ENCODE peak calls at places on chromosomes 5 and 9, in six cellular contexts. One of them, this sample, is unnamed.

GRCh38 chr5:134874831-134875655 is 872 bp downstream of the TXNDC15 start:
- DNase-seq in IMR-90: peak; percentile 88
- DNase-seq in H9: peak; percentile 27
- DNase-seq in trophoblast cell: peak; percentile 62
- DNase-seq in mesenchymal stem cell: peak; percentile 89
- DNase-seq in H1: no peak
- DNase-seq in this sample: no peak

GRCh38 chr5:54696931-54697330 is 179.4 kb downstream of the SNX18 start:
- DNase-seq in IMR-90: no peak
- DNase-seq in H9: no peak
- DNase-seq in trophoblast cell: no peak
- DNase-seq in mesenchymal stem cell: no peak
- DNase-seq in H1: no peak
- DNase-seq in this sample: no peak

GRCh38 chr5:53424691-53425597 is 55.5 kb upstream of the FST start:
- DNase-seq in IMR-90: no peak
- DNase-seq in H9: no peak
- DNase-seq in trophoblast cell: peak; percentile 60
- DNase-seq in mesenchymal stem cell: no peak
- DNase-seq in H1: no peak
- DNase-seq in this sample: no peak

GRCh38 chr9:92745236-92745790 is 19.3 kb downstream of the BICD2 start:
- DNase-seq in IMR-90: no peak
- DNase-seq in H9: no peak
- DNase-seq in trophoblast cell: no peak
- DNase-seq in mesenchymal stem cell: no peak
- DNase-seq in H1: no peak
- DNase-seq in this sample: no peak

GRCh38 chr5:59798862-59799667 is 94.5 kb downstream of the PDE4D start:
- DNase-seq in IMR-90: no peak
- DNase-seq in H9: no peak
- DNase-seq in trophoblast cell: no peak
- DNase-seq in mesenchymal stem cell: peak; percentile 62
- DNase-seq in H1: no peak
- DNase-seq in this sample: no peak

GRCh38 chr9:123425836-123426365 is 69.9 kb downstream of the CRB2 start:
- DNase-seq in IMR-90: no peak
- DNase-seq in H9: peak; percentile 22
- DNase-seq in trophoblast cell: no peak
- DNase-seq in mesenchymal stem cell: no peak
- DNase-seq in H1: no peak
- DNase-seq in this sample: no peak

GRCh38 chr9:131469369-131469768 is 33.3 kb upstream of the POMT1 start:
- DNase-seq in IMR-90: no peak
- DNase-seq in H9: no peak
- DNase-seq in trophoblast cell: no peak
- DNase-seq in mesenchymal stem cell: no peak
- DNase-seq in H1: no peak
- DNase-seq in this sample: no peak

GRCh38 chr5:67815455-67816391 is 399.8 kb upstream of the PIK3R1 start:
- DNase-seq in IMR-90: no peak
- DNase-seq in H9: no peak
- DNase-seq in trophoblast cell: peak; percentile 17
- DNase-seq in mesenchymal stem cell: no peak
- DNase-seq in H1: no peak
- DNase-seq in this sample: no peak

GRCh38 chr5:7043797-7044196 is 330.6 kb downstream of the TENT4A start:
- DNase-seq in IMR-90: no peak
- DNase-seq in H9: no peak
- DNase-seq in trophoblast cell: no peak
- DNase-seq in mesenchymal stem cell: no peak
- DNase-seq in H1: no peak
- DNase-seq in this sample: no peak

GRCh38 chr9:137733429-137733828 is 114.6 kb downstream of the EHMT1 start:
- DNase-seq in IMR-90: no peak
- DNase-seq in H9: no peak
- DNase-seq in trophoblast cell: no peak
- DNase-seq in mesenchymal stem cell: no peak
- DNase-seq in H1: no peak
- DNase-seq in this sample: no peak

GRCh38 chr9:137728444-137729311 is 109.9 kb downstream of the EHMT1 start:
- DNase-seq in IMR-90: peak; percentile 19
- DNase-seq in H9: no peak
- DNase-seq in trophoblast cell: peak; percentile 84
- DNase-seq in mesenchymal stem cell: no peak
- DNase-seq in H1: no peak
- DNase-seq in this sample: no peak

GRCh38 chr9:137731216-137731946 is 112.6 kb downstream of the EHMT1 start:
- DNase-seq in IMR-90: no peak
- DNase-seq in H9: no peak
- DNase-seq in trophoblast cell: no peak
- DNase-seq in mesenchymal stem cell: no peak
- DNase-seq in H1: no peak
- DNase-seq in this sample: no peak

GRCh38 chr9:137734181-137734580 is 115.4 kb downstream of the EHMT1 start:
- DNase-seq in IMR-90: no peak
- DNase-seq in H9: no peak
- DNase-seq in trophoblast cell: no peak
- DNase-seq in mesenchymal stem cell: no peak
- DNase-seq in H1: no peak
- DNase-seq in this sample: no peak

DNA sequence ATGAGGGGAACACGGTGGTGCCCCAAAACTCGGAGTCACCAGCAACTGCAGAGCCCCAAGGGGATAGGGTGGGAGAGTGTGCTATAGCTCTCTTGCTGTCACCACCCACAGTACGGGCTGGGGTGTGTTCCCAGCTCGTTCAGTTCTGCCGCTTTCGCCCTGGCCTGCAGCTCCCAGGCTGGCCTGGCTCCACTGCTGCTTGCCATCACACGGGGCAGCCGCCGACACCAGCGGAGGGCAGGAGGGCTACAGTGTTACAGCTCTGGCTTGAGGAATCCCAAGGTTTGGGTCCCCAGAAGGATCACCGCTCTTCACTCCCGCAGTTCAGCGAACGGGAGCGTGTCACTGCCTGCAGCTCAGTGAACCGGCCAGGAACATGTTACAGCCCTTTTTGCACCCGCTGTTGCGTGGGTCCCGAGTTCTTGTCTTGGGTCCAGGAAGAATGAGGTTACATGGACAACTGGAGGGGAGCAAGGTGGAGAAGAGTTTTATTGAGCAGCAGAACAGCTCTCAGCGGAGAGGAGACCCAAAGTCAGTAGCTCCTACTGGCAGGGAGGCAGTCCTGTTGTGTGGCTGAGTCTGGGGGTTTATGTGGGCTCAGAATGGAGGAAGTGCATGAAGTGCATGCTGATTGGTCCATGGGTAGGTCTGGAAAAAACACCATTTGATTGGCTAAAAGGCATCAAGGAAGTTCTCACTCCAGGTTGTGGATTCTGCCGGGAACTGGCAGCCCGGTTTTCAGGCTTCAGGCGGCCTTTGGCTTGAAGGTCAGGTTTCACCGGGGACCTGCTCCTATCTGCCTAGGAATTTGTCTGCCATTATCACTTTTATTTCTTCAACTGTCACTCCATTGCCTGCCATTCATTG is 113.4 kb downstream of the EHMT1 start:
- DNase-seq in IMR-90: no peak
- DNase-seq in H9: peak; percentile 59
- DNase-seq in trophoblast cell: no peak
- DNase-seq in mesenchymal stem cell: no peak
- DNase-seq in H1: no peak
- DNase-seq in this sample: no peak
- H4K91ac ChIP-seq in IMR-90: no peak overlapping the region
- H4K91ac ChIP-seq in H9: no peak overlapping the region
- H4K91ac ChIP-seq in trophoblast cell: no peak overlapping the region
- H4K91ac ChIP-seq in mesenchymal stem cell: peak overlapping the region; percentile 18
- H4K91ac ChIP-seq in H1: no peak overlapping the region
- H4K91ac ChIP-seq in this sample: no peak overlapping the region

DNA sequence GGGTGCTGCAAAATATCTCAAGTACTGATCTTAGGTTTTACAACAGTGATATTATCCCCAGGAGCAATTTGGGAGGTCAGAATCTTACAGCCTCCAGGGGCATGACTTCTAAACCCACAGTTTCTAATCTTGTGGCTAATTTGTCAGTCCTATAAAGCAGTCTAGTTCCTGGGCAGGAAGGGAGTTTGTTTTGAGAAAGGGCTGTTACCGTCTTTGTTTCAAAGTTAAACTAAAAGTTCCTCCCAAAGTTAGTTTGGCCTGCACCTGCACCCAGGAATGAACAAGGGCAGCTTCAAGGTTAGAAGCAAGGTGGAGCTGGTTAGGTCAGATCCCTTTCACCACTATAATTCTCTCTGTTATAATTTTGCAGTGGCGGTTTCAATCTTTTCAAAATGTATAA is 81.7 kb downstream of the SFXN1 start:
- DNase-seq in IMR-90: no peak
- DNase-seq in H9: no peak
- DNase-seq in trophoblast cell: no peak
- DNase-seq in mesenchymal stem cell: no peak
- DNase-seq in H1: no peak
- DNase-seq in this sample: no peak
- H4K91ac ChIP-seq in IMR-90: no peak overlapping the region
- H4K91ac ChIP-seq in H9: no peak overlapping the region
- H4K91ac ChIP-seq in trophoblast cell: no peak overlapping the region
- H4K91ac ChIP-seq in mesenchymal stem cell: no peak overlapping the region
- H4K91ac ChIP-seq in H1: no peak overlapping the region
- H4K91ac ChIP-seq in this sample: no peak overlapping the region

GRCh38 chr9:137188086-137188489 is 272 bp downstream of the ANAPC2 start:
- DNase-seq in IMR-90: no peak
- DNase-seq in H9: no peak
- DNase-seq in trophoblast cell: no peak
- DNase-seq in mesenchymal stem cell: no peak
- DNase-seq in H1: no peak
- DNase-seq in this sample: no peak

GRCh38 chr9:137188490-137189296 is at the start of the genes ANAPC2 and SSNA1:
- DNase-seq in IMR-90: peak; percentile 92
- DNase-seq in H9: peak; percentile 91
- DNase-seq in trophoblast cell: peak; percentile 99
- DNase-seq in mesenchymal stem cell: peak; percentile 93
- DNase-seq in H1: peak; percentile 98
- DNase-seq in this sample: peak; percentile 93

GRCh38 chr9:137185921-137186320 is 2.4 kb downstream of the ANAPC2 start:
- DNase-seq in IMR-90: no peak
- DNase-seq in H9: no peak
- DNase-seq in trophoblast cell: no peak
- DNase-seq in mesenchymal stem cell: no peak
- DNase-seq in H1: no peak
- DNase-seq in this sample: no peak

GRCh38 chr9:137186385-137186784 is 2.0 kb downstream of the ANAPC2 start:
- DNase-seq in IMR-90: no peak
- DNase-seq in H9: no peak
- DNase-seq in trophoblast cell: no peak
- DNase-seq in mesenchymal stem cell: no peak
- DNase-seq in H1: no peak
- DNase-seq in this sample: no peak

GRCh38 chr9:137187386-137187785 is 974 bp downstream of the ANAPC2 start:
- DNase-seq in IMR-90: no peak
- DNase-seq in H9: no peak
- DNase-seq in trophoblast cell: no peak
- DNase-seq in mesenchymal stem cell: no peak
- DNase-seq in H1: no peak
- DNase-seq in this sample: no peak
- H4K91ac ChIP-seq in IMR-90: no peak overlapping the region
- H4K91ac ChIP-seq in H9: no peak overlapping the region
- H4K91ac ChIP-seq in trophoblast cell: no peak overlapping the region
- H4K91ac ChIP-seq in mesenchymal stem cell: no peak overlapping the region
- H4K91ac ChIP-seq in H1: no peak overlapping the region
- H4K91ac ChIP-seq in this sample: no peak overlapping the region

DNA sequence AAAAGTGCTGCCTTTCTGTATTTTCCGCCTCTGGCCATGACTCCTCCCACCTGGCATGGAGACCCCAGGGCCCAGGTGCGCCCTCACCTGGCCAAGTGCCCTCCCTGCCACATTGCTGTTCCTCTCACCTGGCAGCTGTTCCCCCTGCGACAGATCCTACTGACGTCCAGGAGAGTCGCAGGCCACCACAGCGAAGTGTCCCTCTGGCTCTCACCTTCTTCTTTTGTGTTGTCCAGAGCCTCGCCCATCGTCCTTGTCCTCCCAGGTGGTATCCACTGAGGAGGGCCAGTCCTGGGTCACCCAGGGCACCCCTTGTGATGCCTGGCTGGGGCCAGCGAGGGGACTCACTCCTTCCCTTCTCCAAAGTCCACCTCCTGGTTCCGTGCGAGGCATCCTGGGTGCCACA is 2.6 kb downstream of the NKD2 start:
- DNase-seq in IMR-90: no peak
- DNase-seq in H9: peak; percentile 85
- DNase-seq in trophoblast cell: no peak
- DNase-seq in mesenchymal stem cell: no peak
- DNase-seq in H1: peak; percentile 90
- DNase-seq in this sample: no peak
- H4K91ac ChIP-seq in IMR-90: no peak overlapping the region
- H4K91ac ChIP-seq in H9: no peak overlapping the region
- H4K91ac ChIP-seq in trophoblast cell: no peak overlapping the region
- H4K91ac ChIP-seq in mesenchymal stem cell: no peak overlapping the region
- H4K91ac ChIP-seq in H1: no peak overlapping the region
- H4K91ac ChIP-seq in this sample: no peak overlapping the region

GRCh38 chr9:95864852-95865580 is 10.5 kb upstream of the ERCC6L2 start:
- DNase-seq in IMR-90: peak; percentile 37
- DNase-seq in H9: no peak
- DNase-seq in trophoblast cell: no peak
- DNase-seq in mesenchymal stem cell: no peak
- DNase-seq in H1: no peak
- DNase-seq in this sample: no peak
- H4K91ac ChIP-seq in IMR-90: no peak overlapping the region
- H4K91ac ChIP-seq in H9: no peak overlapping the region
- H4K91ac ChIP-seq in trophoblast cell: no peak overlapping the region
- H4K91ac ChIP-seq in mesenchymal stem cell: no peak overlapping the region
- H4K91ac ChIP-seq in H1: no peak overlapping the region
- H4K91ac ChIP-seq in this sample: no peak overlapping the region

DNA sequence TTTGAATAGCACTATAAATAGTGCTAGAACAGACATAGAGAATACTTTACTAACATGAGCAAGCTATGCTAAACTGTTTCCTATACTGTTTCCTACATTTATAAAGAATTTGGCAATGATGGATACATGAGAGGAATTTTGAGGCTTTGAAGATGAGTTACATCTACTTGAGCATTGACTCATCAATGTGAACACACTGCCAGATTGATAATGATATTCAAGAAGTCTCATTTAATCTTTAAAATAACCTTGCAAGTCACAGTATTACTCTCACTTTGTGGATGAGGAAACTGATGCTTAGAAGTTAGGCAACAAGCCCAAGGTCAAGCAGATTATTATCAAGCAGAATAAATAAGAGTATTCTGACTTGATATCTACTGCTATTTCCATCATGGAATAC is 281.8 kb downstream of the DNAH5 start:
- DNase-seq in IMR-90: peak; percentile 59
- DNase-seq in H9: no peak
- DNase-seq in trophoblast cell: no peak
- DNase-seq in mesenchymal stem cell: no peak
- DNase-seq in H1: no peak
- DNase-seq in this sample: no peak
- H4K91ac ChIP-seq in IMR-90: no peak overlapping the region
- H4K91ac ChIP-seq in H9: no peak overlapping the region
- H4K91ac ChIP-seq in trophoblast cell: no peak overlapping the region
- H4K91ac ChIP-seq in mesenchymal stem cell: no peak overlapping the region
- H4K91ac ChIP-seq in H1: no peak overlapping the region
- H4K91ac ChIP-seq in this sample: no peak overlapping the region

This sample was measured in neuronal stem cell.